ENCODE peak calls at places on chromosomes 4 and X, in ten cellular contexts. M, W, X, V, R, S, G, F, D and I are unnamed samples.

GRCh38 chr4:2695661-2696060 is 60.5 kb downstream of the TNIP2 start:
- DNase-seq in M (no peak), W (no peak), X (peak; percentile 32), V (no peak), R (no peak), S (no peak), G (no peak), F (no peak), D (no peak), I (no peak)

GRCh38 chrX:48003367-48003757 is 427 bp downstream of the ZNF182 start:
- DNase-seq in M (no peak), W (no peak), X (no peak), V (no peak), R (no peak), S (no peak), G (no peak), F (no peak), D (no peak), I (peak; percentile 72)

GRCh38 chr4:157204634-157205244 is 15.8 kb upstream of the GRIA2 start:
- DNase-seq in M (peak; percentile 13), W (no peak), X (peak; percentile 60), V (no peak), R (no peak), S (no peak), G (peak; percentile 24), F (no peak), D (peak; percentile 19), I (peak; percentile 65)

GRCh38 chr4:145481942-145482208 is 222 bp downstream of the SMAD1 start:
- DNase-seq in M (no peak), W (no peak), X (no peak), V (no peak), R (no peak), S (no peak), G (no peak), F (no peak), D (no peak), I (no peak)

GRCh38 chrX:77668391-77669237 is 117.4 kb downstream of the ATRX start:
- DNase-seq in M (no peak), W (no peak), X (no peak), V (peak; percentile 47), R (no peak), S (no peak), G (no peak), F (no peak), D (peak; percentile 63), I (no peak)

GRCh38 chr4:12712648-12713339 is 771.3 kb downstream of the RAB28 start:
- DNase-seq in M (no peak), W (no peak), X (no peak), V (no peak), R (no peak), S (no peak), G (no peak), F (no peak), D (no peak), I (no peak)

GRCh38 chr4:111792592-111792991 is 352.7 kb upstream of the FAM241A start:
- DNase-seq in M (no peak), W (no peak), X (no peak), V (no peak), R (no peak), S (no peak), G (no peak), F (no peak), D (no peak), I (no peak)

GRCh38 chr4:41133619-41134018 is 80.7 kb downstream of the APBB2 start:
- DNase-seq in M (no peak), W (no peak), X (no peak), V (no peak), R (no peak), S (no peak), G (no peak), F (no peak), D (no peak), I (no peak)

GRCh38 chrX:14015941-14016340 is 13.8 kb downstream of the GEMIN8 start:
- DNase-seq in M (no peak), W (no peak), X (no peak), V (no peak), R (no peak), S (no peak), G (no peak), F (no peak), D (peak; percentile 77), I (no peak)

GRCh38 chr4:157075811-157076577 is at the start of gene GLRB:
- DNase-seq in M (no peak), W (no peak), X (no peak), V (no peak), R (peak; percentile 28), S (peak; percentile 57), G (peak; percentile 26), F (no peak), D (no peak), I (peak; percentile 55)

GRCh38 chr4:73929285-73929684 is 52.5 kb downstream of the PF4 start:
- DNase-seq in M (no peak), W (no peak), X (no peak), V (no peak), R (no peak), S (no peak), G (no peak), F (no peak), D (no peak), I (no peak)

GRCh38 chr4:113449407-113449974 is 312.0 kb downstream of the CAMK2D start:
- DNase-seq in M (no peak), W (no peak), X (no peak), V (no peak), R (no peak), S (no peak), G (no peak), F (no peak), D (peak; percentile 74), I (no peak)

GRCh38 chr4:113452152-113452551 is 309.4 kb downstream of the CAMK2D start:
- DNase-seq in M (no peak), W (no peak), X (no peak), V (no peak), R (no peak), S (no peak), G (no peak), F (no peak), D (no peak), I (no peak)

GRCh38 chr4:113450681-113451080 is 310.9 kb downstream of the CAMK2D start:
- DNase-seq in M (no peak), W (no peak), X (no peak), V (no peak), R (no peak), S (no peak), G (no peak), F (no peak), D (no peak), I (no peak)

GRCh38 chr4:113455081-113455480 is 306.5 kb downstream of the CAMK2D start:
- DNase-seq in M (no peak), W (no peak), X (no peak), V (no peak), R (no peak), S (no peak), G (no peak), F (no peak), D (no peak), I (no peak)

GRCh38 chr4:113452868-113453620 is 308.5 kb downstream of the CAMK2D start:
- DNase-seq in M (no peak), W (no peak), X (no peak), V (peak; percentile 84), R (no peak), S (no peak), G (no peak), F (no peak), D (peak; percentile 41), I (no peak)
- H3K4me3 ChIP-seq in M (no peak overlapping the region), W (no peak overlapping the region), X (no peak overlapping the region), V (no peak overlapping the region), R (no peak overlapping the region), S (no peak overlapping the region), G (no peak overlapping the region), F (no peak overlapping the region), D (no peak overlapping the region), I (no peak overlapping the region)

GRCh38 chrX:93673056-93673868 is at the start of gene NAP1L3:
- DNase-seq in M (no peak), W (peak; percentile 18), X (peak; percentile 85), V (peak; percentile 84), R (peak; percentile 37), S (peak; percentile 74), G (peak; percentile 32), F (peak; percentile 87), D (peak; percentile 72), I (peak; percentile 82)
- H3K4me3 ChIP-seq in M (no peak within 1 kb of the TSS), W (peak within 1 kb of the TSS; percentile 55), X (peak within 1 kb of the TSS; percentile 23), V (peak within 1 kb of the TSS; percentile 57), R (peak within 1 kb of the TSS; percentile 64), S (peak within 1 kb of the TSS; percentile 58), G (peak within 1 kb of the TSS; percentile 66), F (peak within 1 kb of the TSS; percentile 78), D (peak within 1 kb of the TSS; percentile 63), I (peak within 1 kb of the TSS; percentile 73)

GRCh38 chr4:7799723-7800122 is 139.9 kb downstream of the AFAP1 start:
- DNase-seq in M (no peak), W (no peak), X (no peak), V (no peak), R (no peak), S (no peak), G (no peak), F (peak; percentile 58), D (no peak), I (no peak)

GRCh38 chr4:7800996-7801395 is 138.7 kb downstream of the AFAP1 start:
- DNase-seq in M (no peak), W (no peak), X (no peak), V (no peak), R (no peak), S (no peak), G (no peak), F (no peak), D (no peak), I (no peak)

GRCh38 chr4:7798215-7798995 is 141.3 kb downstream of the AFAP1 start:
- DNase-seq in M (peak; percentile 2), W (no peak), X (no peak), V (no peak), R (no peak), S (no peak), G (no peak), F (no peak), D (peak; percentile 66), I (no peak)

GRCh38 chr4:7800410-7800809 is 139.3 kb downstream of the AFAP1 start:
- DNase-seq in M (no peak), W (no peak), X (no peak), V (no peak), R (no peak), S (no peak), G (no peak), F (no peak), D (no peak), I (no peak)

GRCh38 chr4:7799306-7799705 is 140.4 kb downstream of the AFAP1 start:
- DNase-seq in M (no peak), W (no peak), X (no peak), V (no peak), R (no peak), S (no peak), G (no peak), F (no peak), D (no peak), I (no peak)
- H3K4me3 ChIP-seq in M (no peak overlapping the region), W (no peak overlapping the region), X (no peak overlapping the region), V (no peak overlapping the region), R (no peak overlapping the region), S (no peak overlapping the region), G (no peak overlapping the region), F (no peak overlapping the region), D (no peak overlapping the region), I (no peak overlapping the region)

DNA sequence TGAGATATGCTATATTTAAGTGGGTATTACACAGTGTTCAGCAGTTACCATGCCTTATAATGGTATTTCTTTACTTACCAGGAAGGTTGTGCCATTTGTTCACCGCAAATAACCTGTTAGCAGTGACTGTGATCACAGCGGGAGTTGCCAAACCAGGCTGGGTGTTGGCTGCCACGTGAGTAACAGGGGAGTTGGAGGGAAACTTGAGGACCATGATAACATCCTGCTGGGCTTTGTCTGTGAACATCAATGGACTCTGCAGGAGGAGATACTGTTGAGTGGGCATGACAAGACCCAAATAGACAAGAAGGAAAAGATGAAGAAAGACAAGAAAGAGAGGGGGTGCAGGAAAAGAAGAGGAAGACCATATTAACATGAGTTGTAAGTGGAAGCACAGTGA is 242.9 kb downstream of the DCLK2 start:
- DNase-seq in M (no peak), W (no peak), X (no peak), V (no peak), R (no peak), S (no peak), G (no peak), F (no peak), D (no peak), I (peak; percentile 37)
- H3K4me3 ChIP-seq in M (no peak overlapping the region), W (no peak overlapping the region), X (no peak overlapping the region), V (no peak overlapping the region), R (no peak overlapping the region), S (no peak overlapping the region), G (no peak overlapping the region), F (no peak overlapping the region), D (no peak overlapping the region), I (no peak overlapping the region)